ENCODE peak calls at places on chromosomes 11 and 22, in four cellular contexts. X is ovary, O is mucosa of descending colon, L is fibroblast of mammary gland. A is an unnamed sample.

GRCh38 chr11:100855466-100856067 is 168.5 kb downstream of the ARHGAP42 start:
- DNase-seq in O (no peak), L (peak), X (no peak), A (peak)

GRCh38 chr22:43337385-43337784 is 5.8 kb downstream of the SCUBE1 start:
- DNase-seq in X (no peak), L (no peak), O (no peak), A (no peak)

GRCh38 chr11:86519064-86519911 is 144.6 kb downstream of the CCDC81 start:
- DNase-seq in L (peak), O (no peak), X (peak), A (no peak)

GRCh38 chr11:64874308-64874707 is 4.1 kb downstream of the EHD1 start:
- DNase-seq in X (no peak), L (no peak), O (no peak), A (no peak)

GRCh38 chr11:67615455-67616430 is 9.0 kb downstream of the NDUFV1 start:
- DNase-seq in L (peak), X (no peak), O (peak), A (peak)

GRCh38 chr22:36540867-36541642 is 12.1 kb upstream of the EIF3D start:
- DNase-seq in O (no peak), L (no peak), X (no peak), A (no peak)

GRCh38 chr11:10926801-10927200 is 68.9 kb upstream of the ZBED5 start:
- DNase-seq in O (no peak), L (no peak), X (no peak), A (no peak)

GRCh38 chr11:130705670-130706421 is 210.4 kb downstream of the SNX19 start:
- DNase-seq in L (peak), X (no peak), O (no peak), A (no peak)

GRCh38 chr22:30220338-30221009 is 26.1 kb downstream of the LIF start:
- DNase-seq in O (peak), L (no peak), X (no peak), A (no peak)

GRCh38 chr22:19757140-19757984 is 3.2 kb upstream of the TBX1 start:
- DNase-seq in L (no peak), X (no peak), O (no peak), A (peak)
- H3K4me3 ChIP-seq in L (no peak), X (no peak), O (no peak), A (no peak)

DNA sequence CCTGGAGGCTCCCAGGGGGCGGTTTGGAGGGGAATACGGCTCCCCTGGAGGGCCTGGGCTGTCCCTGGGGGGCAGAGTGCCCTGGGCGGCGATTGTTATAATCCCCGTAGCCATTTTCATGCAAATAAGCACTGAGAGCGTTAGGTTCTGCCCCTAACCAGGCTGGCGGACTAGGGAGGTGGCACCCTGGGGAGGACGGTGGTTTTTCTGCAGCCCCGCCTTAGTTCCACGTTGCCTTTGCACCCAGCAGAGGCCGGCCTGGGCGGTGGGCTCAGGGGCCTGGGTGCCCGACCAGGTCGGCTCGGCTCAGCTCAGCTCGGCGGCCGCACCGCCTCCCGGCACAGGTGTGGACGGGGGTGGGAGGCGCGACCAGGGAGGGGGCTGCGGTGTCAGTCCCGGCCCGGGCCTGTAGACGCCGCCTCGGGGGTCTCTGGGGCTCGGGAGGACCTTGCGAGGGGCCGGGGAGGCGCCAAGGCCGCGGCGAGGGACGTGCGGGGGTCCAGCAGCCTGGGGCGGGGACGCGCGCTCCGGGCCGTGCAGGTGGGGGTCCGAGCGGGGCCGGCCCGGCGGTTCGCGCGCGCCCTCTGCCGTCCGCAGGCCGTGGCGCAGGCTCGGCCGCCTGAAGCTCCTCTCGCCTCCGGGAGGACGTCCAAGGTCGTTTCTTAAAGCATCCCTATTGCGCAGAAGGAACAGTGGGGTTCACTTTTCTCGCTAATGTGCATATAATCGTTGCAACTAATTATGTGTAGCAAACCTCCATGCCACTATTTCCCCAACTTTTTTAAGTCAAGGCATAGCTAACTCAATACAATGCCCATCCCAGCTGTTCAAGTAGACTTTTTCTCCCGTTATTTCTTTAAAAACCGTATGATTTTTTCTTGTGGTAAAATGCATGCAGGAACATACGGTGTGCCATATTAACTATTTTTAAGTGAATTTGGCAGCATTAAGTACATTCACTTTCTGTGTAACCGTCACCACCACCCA is 2.5 kb upstream of the DUSP8 start:
- DNase-seq in X (peak), O (peak), L (peak), A (peak)
- H3K4me3 ChIP-seq in X (peak), O (peak), L (no peak), A (peak)

DNA sequence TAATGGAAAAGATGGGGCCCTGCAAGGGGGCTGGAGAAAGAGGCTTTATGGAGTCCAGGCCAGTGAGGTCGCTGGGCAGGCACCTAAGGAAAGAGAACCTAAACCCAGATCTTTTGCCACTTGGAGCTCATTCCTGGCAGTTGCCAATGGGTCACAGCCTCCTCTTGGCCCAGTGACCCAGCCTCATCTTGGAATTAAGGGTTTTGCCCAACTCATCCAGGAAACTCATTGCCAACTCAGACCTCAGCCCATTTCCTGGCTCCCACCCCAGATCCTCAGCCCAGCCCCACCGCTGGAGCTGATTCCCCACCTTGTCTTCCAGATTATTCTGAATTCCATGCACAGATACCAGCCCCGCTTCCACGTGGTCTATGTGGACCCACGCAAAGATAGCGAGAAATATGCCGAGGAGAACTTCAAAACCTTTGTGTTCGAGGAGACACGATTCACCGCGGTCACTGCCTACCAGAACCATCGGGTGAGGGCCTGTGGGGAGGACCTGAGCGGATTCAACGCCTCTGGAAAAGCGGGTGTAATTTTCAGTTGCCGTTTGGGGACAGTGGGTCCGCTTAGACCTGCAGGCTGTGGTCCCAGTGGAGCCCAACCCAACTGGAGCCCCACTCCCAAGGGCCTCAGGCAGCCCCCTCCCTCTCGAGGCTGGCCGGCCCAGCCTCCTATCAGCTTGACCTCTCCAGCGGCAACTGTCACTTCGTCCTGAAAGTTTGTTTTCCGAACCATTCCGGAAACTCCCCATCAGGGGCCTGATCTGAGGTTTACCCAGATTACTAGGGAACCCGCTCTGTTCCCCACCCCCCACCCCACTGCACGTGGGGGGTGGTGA is 4.3 kb downstream of the TBX1 start:
- DNase-seq in O (no peak), X (no peak), L (no peak), A (no peak)
- H3K4me3 ChIP-seq in O (no peak), X (no peak), L (no peak), A (no peak)

GRCh38 chr11:122696662-122697061 is 41.1 kb downstream of the UBASH3B start:
- DNase-seq in O (peak), L (no peak), X (no peak), A (peak)

GRCh38 chr11:122700676-122701075 is 45.2 kb downstream of the UBASH3B start:
- DNase-seq in O (no peak), X (no peak), L (no peak), A (no peak)

GRCh38 chr11:122697636-122698167 is 42.2 kb downstream of the UBASH3B start:
- DNase-seq in O (no peak), X (no peak), L (peak), A (peak)

GRCh38 chr11:122695076-122695620 is 39.6 kb downstream of the UBASH3B start:
- DNase-seq in X (no peak), L (no peak), O (no peak), A (no peak)

GRCh38 chr11:122698390-122698789 is 42.9 kb downstream of the UBASH3B start:
- DNase-seq in L (no peak), X (no peak), O (no peak), A (no peak)
- H3K4me3 ChIP-seq in L (no peak), X (no peak), O (no peak), A (no peak)

A was measured in small intestine.